ENCODE peak calls at places on chromosomes 6 and 20, in five cellular contexts. K, X, J, S and M are unnamed samples.

GRCh38 chr20:32958574-32958973 is 45.7 kb downstream of the SUN5 start:
- DNase-seq in K (no peak), X (no peak), J (no peak), S (no peak), M (no peak)

GRCh38 chr6:2344319-2344905 is 99.0 kb upstream of the GMDS start:
- DNase-seq in K (no peak), X (no peak), J (no peak), S (no peak), M (no peak)

GRCh38 chr6:111864138-111865048 is 8.9 kb downstream of the FYN start:
- DNase-seq in K (no peak), X (no peak), J (no peak), S (no peak), M (no peak)

GRCh38 chr20:24779886-24780285 is 169.2 kb upstream of the CST7 start:
- DNase-seq in K (no peak), X (no peak), J (no peak), S (no peak), M (no peak)

GRCh38 chr6:147651249-147652063 is 143.0 kb downstream of the SAMD5 start:
- DNase-seq in K (no peak), X (no peak), J (no peak), S (no peak), M (no peak)

GRCh38 chr6:16334671-16335070 is 96.3 kb downstream of the GMPR start:
- DNase-seq in K (no peak), X (no peak), J (peak; percentile 59), S (no peak), M (peak; percentile 73)

GRCh38 chr6:130513770-130514169 is 148.0 kb downstream of the TMEM200A start:
- DNase-seq in K (peak; percentile 78), X (peak; percentile 14), J (no peak), S (no peak), M (no peak)

GRCh38 chr6:118869350-118869749 is 24.6 kb upstream of the ASF1A start:
- DNase-seq in K (no peak), X (no peak), J (no peak), S (no peak), M (no peak)

GRCh38 chr6:21753571-21754108 is 160.1 kb downstream of the SOX4 start:
- DNase-seq in K (no peak), X (no peak), J (no peak), S (no peak), M (no peak)

GRCh38 chr20:51326241-51326819 is 216.2 kb downstream of the NFATC2 start:
- DNase-seq in K (no peak), X (peak; percentile 58), J (no peak), S (peak; percentile 59), M (no peak)

GRCh38 chr20:40984496-40984895 is 44.1 kb upstream of the TOP1 start:
- DNase-seq in K (no peak), X (no peak), J (no peak), S (no peak), M (no peak)

GRCh38 chr20:43982016-43982415 is 67.4 kb downstream of the TOX2 start:
- DNase-seq in K (no peak), X (no peak), J (no peak), S (no peak), M (no peak)

GRCh38 chr6:139640911-139641310 is 266.5 kb upstream of the CITED2 start:
- DNase-seq in K (no peak), X (no peak), J (no peak), S (no peak), M (no peak)

GRCh38 chr6:34391023-34391485 is 1.4 kb downstream of the NUDT3 start:
- DNase-seq in K (no peak), X (peak; percentile 29), J (no peak), S (no peak), M (no peak)

GRCh38 chr6:157380458-157380778 is 572 bp upstream of the ZDHHC14 start:
- DNase-seq in K (no peak), X (peak; percentile 53), J (no peak), S (no peak), M (no peak)

GRCh38 chr6:16747232-16748027 is 13.8 kb downstream of the ATXN1 start:
- DNase-seq in K (no peak), X (no peak), J (no peak), S (no peak), M (no peak)

GRCh38 chr6:105759015-105759414 is 327.1 kb upstream of the PRDM1 start:
- DNase-seq in K (no peak), X (no peak), J (no peak), S (no peak), M (no peak)

GRCh38 chr20:11035211-11035610 is 361.4 kb upstream of the JAG1 start:
- DNase-seq in K (no peak), X (no peak), J (no peak), S (no peak), M (no peak)

GRCh38 chr6:159945801-159946392 is 23.0 kb upstream of the IGF2R start:
- DNase-seq in K (no peak), X (no peak), J (no peak), S (no peak), M (no peak)

GRCh38 chr20:35055445-35056276 is 36.9 kb downstream of the TRPC4AP start:
- DNase-seq in K (no peak), X (peak; percentile 38), J (no peak), S (no peak), M (no peak)

GRCh38 chr6:165002866-165003265 is 306.5 kb downstream of the C6orf118 start:
- DNase-seq in K (no peak), X (no peak), J (no peak), S (no peak), M (no peak)

GRCh38 chr6:43016935-43017334 is 2.9 kb downstream of the KLHDC3 start:
- DNase-seq in K (no peak), X (no peak), J (no peak), S (no peak), M (no peak)

GRCh38 chr20:36314734-36315544 is 8.8 kb downstream of the DLGAP4 start:
- DNase-seq in K (no peak), X (no peak), J (no peak), S (no peak), M (no peak)

GRCh38 chr6:22789315-22789714 is 219.9 kb downstream of the HDGFL1 start:
- DNase-seq in K (no peak), X (no peak), J (no peak), S (no peak), M (no peak)

GRCh38 chr6:37456126-37456525 is 23.1 kb downstream of the CMTR1 start:
- DNase-seq in K (no peak), X (no peak), J (no peak), S (no peak), M (no peak)